ENCODE peak calls at places on chromosome 20, in five cellular contexts. One of them, this sample, is unnamed.

GRCh38 chr20:6104493-6105188 is 18.2 kb downstream of the FERMT1 start:
- DNase-seq in pulmonary artery endothelial cell: no peak
- DNase-seq in RWPE1: no peak
- DNase-seq in sigmoid colon: no peak
- DNase-seq in prostate gland: no peak
- DNase-seq in this sample: no peak

GRCh38 chr20:25294459-25295385 is 46.8 kb downstream of the PYGB start:
- DNase-seq in pulmonary artery endothelial cell: no peak
- DNase-seq in sigmoid colon: no peak
- DNase-seq in prostate gland: no peak
- DNase-seq in RWPE1: peak
- DNase-seq in this sample: no peak

GRCh38 chr20:34068001-34068400 is 44.0 kb downstream of the EIF2S2 start:
- DNase-seq in sigmoid colon: no peak
- DNase-seq in prostate gland: no peak
- DNase-seq in RWPE1: no peak
- DNase-seq in pulmonary artery endothelial cell: no peak
- DNase-seq in this sample: no peak

GRCh38 chr20:41418739-41419293 is 52.2 kb upstream of the EMILIN3 start:
- DNase-seq in pulmonary artery endothelial cell: no peak
- DNase-seq in sigmoid colon: no peak
- DNase-seq in prostate gland: no peak
- DNase-seq in RWPE1: no peak
- DNase-seq in this sample: no peak

GRCh38 chr20:42742926-42743325 is 446.8 kb downstream of the PTPRT start:
- DNase-seq in sigmoid colon: no peak
- DNase-seq in prostate gland: no peak
- DNase-seq in RWPE1: no peak
- DNase-seq in pulmonary artery endothelial cell: no peak
- DNase-seq in this sample: no peak

GRCh38 chr20:37295001-37295400 is 5.5 kb downstream of the MANBAL start:
- DNase-seq in pulmonary artery endothelial cell: peak
- DNase-seq in RWPE1: peak
- DNase-seq in prostate gland: no peak
- DNase-seq in sigmoid colon: peak
- DNase-seq in this sample: no peak

GRCh38 chr20:955111-955510 is 39.0 kb upstream of the ANGPT4 start:
- DNase-seq in RWPE1: no peak
- DNase-seq in prostate gland: no peak
- DNase-seq in sigmoid colon: peak
- DNase-seq in pulmonary artery endothelial cell: no peak
- DNase-seq in this sample: no peak

GRCh38 chr20:23018941-23019340 is 16.2 kb upstream of the SSTR4 start:
- DNase-seq in sigmoid colon: no peak
- DNase-seq in RWPE1: no peak
- DNase-seq in prostate gland: no peak
- DNase-seq in pulmonary artery endothelial cell: no peak
- DNase-seq in this sample: no peak

GRCh38 chr20:4108495-4109306 is 93.3 kb upstream of the RNF24 start:
- DNase-seq in RWPE1: peak
- DNase-seq in sigmoid colon: peak
- DNase-seq in pulmonary artery endothelial cell: peak
- DNase-seq in prostate gland: peak
- DNase-seq in this sample: peak

GRCh38 chr20:11001767-11002540 is 328.2 kb upstream of the JAG1 start:
- DNase-seq in sigmoid colon: no peak
- DNase-seq in prostate gland: peak
- DNase-seq in RWPE1: peak
- DNase-seq in pulmonary artery endothelial cell: peak
- DNase-seq in this sample: peak

GRCh38 chr20:24783631-24784492 is 165.2 kb upstream of the CST7 start:
- DNase-seq in pulmonary artery endothelial cell: no peak
- DNase-seq in RWPE1: no peak
- DNase-seq in prostate gland: no peak
- DNase-seq in sigmoid colon: peak
- DNase-seq in this sample: no peak

GRCh38 chr20:23870461-23870860 is 9.1 kb downstream of the CST5 start:
- DNase-seq in sigmoid colon: no peak
- DNase-seq in prostate gland: no peak
- DNase-seq in RWPE1: no peak
- DNase-seq in pulmonary artery endothelial cell: no peak
- DNase-seq in this sample: no peak

GRCh38 chr20:57024849-57025248 is 241.6 kb downstream of the BMP7 start:
- DNase-seq in RWPE1: no peak
- DNase-seq in prostate gland: no peak
- DNase-seq in sigmoid colon: no peak
- DNase-seq in pulmonary artery endothelial cell: no peak
- DNase-seq in this sample: no peak

GRCh38 chr20:973785-974194 is 28.3 kb downstream of the RSPO4 start:
- DNase-seq in prostate gland: no peak
- DNase-seq in pulmonary artery endothelial cell: no peak
- DNase-seq in sigmoid colon: no peak
- DNase-seq in RWPE1: peak
- DNase-seq in this sample: no peak

GRCh38 chr20:7696311-7696710 is 243.9 kb downstream of the HAO1 start:
- DNase-seq in sigmoid colon: no peak
- DNase-seq in RWPE1: peak
- DNase-seq in pulmonary artery endothelial cell: no peak
- DNase-seq in prostate gland: no peak
- DNase-seq in this sample: no peak

GRCh38 chr20:16761305-16761829 is 13.2 kb downstream of the OTOR start:
- DNase-seq in prostate gland: peak
- DNase-seq in RWPE1: peak
- DNase-seq in pulmonary artery endothelial cell: peak
- DNase-seq in sigmoid colon: no peak
- DNase-seq in this sample: peak

GRCh38 chr20:51335329-51335841 is 207.1 kb downstream of the NFATC2 start:
- DNase-seq in pulmonary artery endothelial cell: no peak
- DNase-seq in sigmoid colon: no peak
- DNase-seq in RWPE1: peak
- DNase-seq in prostate gland: no peak
- DNase-seq in this sample: no peak

GRCh38 chr20:32505723-32506473 is 79.2 kb downstream of the NOL4L start:
- DNase-seq in sigmoid colon: no peak
- DNase-seq in pulmonary artery endothelial cell: no peak
- DNase-seq in RWPE1: no peak
- DNase-seq in prostate gland: no peak
- DNase-seq in this sample: no peak

GRCh38 chr20:37939701-37940151 is 36.8 kb downstream of the VSTM2L start:
- DNase-seq in pulmonary artery endothelial cell: no peak
- DNase-seq in prostate gland: no peak
- DNase-seq in RWPE1: no peak
- DNase-seq in sigmoid colon: no peak
- DNase-seq in this sample: peak

GRCh38 chr20:18801516-18801915 is 12.1 kb upstream of the SCP2D1 start:
- DNase-seq in RWPE1: no peak
- DNase-seq in prostate gland: no peak
- DNase-seq in sigmoid colon: no peak
- DNase-seq in pulmonary artery endothelial cell: no peak
- DNase-seq in this sample: no peak

GRCh38 chr20:54200487-54201267 is 7.2 kb upstream of the PFDN4 start:
- DNase-seq in pulmonary artery endothelial cell: no peak
- DNase-seq in RWPE1: no peak
- DNase-seq in prostate gland: peak
- DNase-seq in sigmoid colon: no peak
- DNase-seq in this sample: peak

GRCh38 chr20:44231193-44231592 is 15.9 kb upstream of the GDAP1L1 start:
- DNase-seq in sigmoid colon: no peak
- DNase-seq in prostate gland: no peak
- DNase-seq in RWPE1: no peak
- DNase-seq in pulmonary artery endothelial cell: no peak
- DNase-seq in this sample: no peak

GRCh38 chr20:33697129-33697528 is 10.9 kb upstream of the E2F1 start:
- DNase-seq in sigmoid colon: peak
- DNase-seq in RWPE1: no peak
- DNase-seq in prostate gland: no peak
- DNase-seq in pulmonary artery endothelial cell: no peak
- DNase-seq in this sample: no peak

GRCh38 chr20:63047946-63048345 is 41.2 kb upstream of the BHLHE23 start:
- DNase-seq in pulmonary artery endothelial cell: no peak
- DNase-seq in prostate gland: no peak
- DNase-seq in sigmoid colon: no peak
- DNase-seq in RWPE1: no peak
- DNase-seq in this sample: no peak

GRCh38 chr20:32978009-32978335 is 26.3 kb downstream of the SUN5 start:
- DNase-seq in RWPE1: no peak
- DNase-seq in pulmonary artery endothelial cell: no peak
- DNase-seq in prostate gland: no peak
- DNase-seq in sigmoid colon: no peak
- DNase-seq in this sample: no peak

GRCh38 chr20:3559637-3560036 is 88.8 kb downstream of the ATRN start:
- DNase-seq in RWPE1: no peak
- DNase-seq in prostate gland: no peak
- DNase-seq in sigmoid colon: no peak
- DNase-seq in pulmonary artery endothelial cell: no peak
- DNase-seq in this sample: no peak

GRCh38 chr20:2141592-2142575 is 40.3 kb downstream of the STK35 start:
- DNase-seq in RWPE1: no peak
- DNase-seq in prostate gland: no peak
- DNase-seq in pulmonary artery endothelial cell: no peak
- DNase-seq in sigmoid colon: no peak
- DNase-seq in this sample: no peak

GRCh38 chr20:4663044-4663443 is 58.7 kb upstream of the PRND start:
- DNase-seq in RWPE1: no peak
- DNase-seq in sigmoid colon: no peak
- DNase-seq in pulmonary artery endothelial cell: no peak
- DNase-seq in prostate gland: no peak
- DNase-seq in this sample: no peak

GRCh38 chr20:13821876-13822275 is 37.0 kb downstream of the NDUFAF5 start:
- DNase-seq in sigmoid colon: no peak
- DNase-seq in RWPE1: no peak
- DNase-seq in pulmonary artery endothelial cell: no peak
- DNase-seq in prostate gland: no peak
- DNase-seq in this sample: no peak

GRCh38 chr20:58550661-58551060 is 35.5 kb upstream of the APCDD1L start:
- DNase-seq in pulmonary artery endothelial cell: peak
- DNase-seq in RWPE1: no peak
- DNase-seq in prostate gland: peak
- DNase-seq in sigmoid colon: peak
- DNase-seq in this sample: peak

GRCh38 chr20:32963176-32963575 is 41.1 kb downstream of the SUN5 start:
- DNase-seq in RWPE1: no peak
- DNase-seq in sigmoid colon: peak
- DNase-seq in pulmonary artery endothelial cell: no peak
- DNase-seq in prostate gland: no peak
- DNase-seq in this sample: no peak